ENCODE peak calls at places on chromosome 1, in seven cellular contexts. One of them, this sample, is unnamed.

GRCh38 chr1:246800356-246800755 is 76.1 kb downstream of the SCCPDH start:
- DNase-seq in lower lobe of right lung: no peak
- DNase-seq in adrenal gland: no peak
- DNase-seq in BE2C: no peak
- DNase-seq in PC-3: no peak
- DNase-seq in stomach: no peak
- DNase-seq in epithelial cell of esophagus: no peak
- DNase-seq in this sample: no peak

GRCh38 chr1:169484683-169485426 is 889 bp downstream of the SLC19A2 start:
- DNase-seq in lower lobe of right lung: peak
- DNase-seq in adrenal gland: peak
- DNase-seq in BE2C: peak
- DNase-seq in PC-3: peak
- DNase-seq in stomach: peak
- DNase-seq in epithelial cell of esophagus: peak
- DNase-seq in this sample: no peak

GRCh38 chr1:227917081-227917950 is 30.4 kb downstream of the WNT9A start:
- DNase-seq in lower lobe of right lung: no peak
- DNase-seq in adrenal gland: no peak
- DNase-seq in BE2C: peak
- DNase-seq in PC-3: no peak
- DNase-seq in stomach: no peak
- DNase-seq in epithelial cell of esophagus: no peak
- DNase-seq in this sample: no peak

GRCh38 chr1:248847956-248848561 is 10.0 kb downstream of the ZNF672 start:
- DNase-seq in lower lobe of right lung: no peak
- DNase-seq in adrenal gland: peak
- DNase-seq in BE2C: no peak
- DNase-seq in PC-3: no peak
- DNase-seq in stomach: no peak
- DNase-seq in epithelial cell of esophagus: no peak
- DNase-seq in this sample: no peak

GRCh38 chr1:204286841-204287387 is 72.8 kb downstream of the PLEKHA6 start:
- DNase-seq in lower lobe of right lung: peak
- DNase-seq in adrenal gland: no peak
- DNase-seq in BE2C: no peak
- DNase-seq in PC-3: peak
- DNase-seq in stomach: peak
- DNase-seq in epithelial cell of esophagus: no peak
- DNase-seq in this sample: no peak

GRCh38 chr1:34419662-34420061 is 243.0 kb downstream of the C1orf94 start:
- DNase-seq in lower lobe of right lung: no peak
- DNase-seq in adrenal gland: no peak
- DNase-seq in BE2C: no peak
- DNase-seq in PC-3: no peak
- DNase-seq in stomach: no peak
- DNase-seq in epithelial cell of esophagus: no peak
- DNase-seq in this sample: peak

GRCh38 chr1:228937851-228938247 is 202.6 kb downstream of the RHOU start:
- DNase-seq in lower lobe of right lung: no peak
- DNase-seq in adrenal gland: no peak
- DNase-seq in BE2C: no peak
- DNase-seq in PC-3: no peak
- DNase-seq in stomach: no peak
- DNase-seq in epithelial cell of esophagus: no peak
- DNase-seq in this sample: no peak

GRCh38 chr1:161139765-161140164 is 7.3 kb upstream of the DEDD start:
- DNase-seq in lower lobe of right lung: no peak
- DNase-seq in adrenal gland: peak
- DNase-seq in BE2C: peak
- DNase-seq in PC-3: peak
- DNase-seq in stomach: peak
- DNase-seq in epithelial cell of esophagus: peak
- DNase-seq in this sample: no peak

GRCh38 chr1:151565500-151566189 is 25.5 kb downstream of the TUFT1 start:
- DNase-seq in lower lobe of right lung: no peak
- DNase-seq in adrenal gland: no peak
- DNase-seq in BE2C: no peak
- DNase-seq in PC-3: peak
- DNase-seq in stomach: no peak
- DNase-seq in epithelial cell of esophagus: peak
- DNase-seq in this sample: no peak

GRCh38 chr1:178036090-178036489 is 57.8 kb upstream of the RASAL2 start:
- DNase-seq in lower lobe of right lung: no peak
- DNase-seq in adrenal gland: no peak
- DNase-seq in BE2C: no peak
- DNase-seq in PC-3: no peak
- DNase-seq in stomach: no peak
- DNase-seq in epithelial cell of esophagus: no peak
- DNase-seq in this sample: no peak
- TF ChIP-seq CTCF in lower lobe of right lung: no peak
- TF ChIP-seq CTCF in adrenal gland: no peak
- TF ChIP-seq CTCF in BE2C: no peak
- TF ChIP-seq CTCF in PC-3: no peak
- TF ChIP-seq CTCF in stomach: no peak
- TF ChIP-seq CTCF in epithelial cell of esophagus: no peak
- TF ChIP-seq CTCF in this sample: no peak

GRCh38 chr1:6497867-6498575 is 6.6 kb upstream of the PLEKHG5 start:
- DNase-seq in lower lobe of right lung: no peak
- DNase-seq in adrenal gland: no peak
- DNase-seq in BE2C: no peak
- DNase-seq in PC-3: no peak
- DNase-seq in stomach: no peak
- DNase-seq in epithelial cell of esophagus: no peak
- DNase-seq in this sample: no peak

GRCh38 chr1:6496360-6496704 is 4.9 kb upstream of the PLEKHG5 start:
- DNase-seq in lower lobe of right lung: no peak
- DNase-seq in adrenal gland: no peak
- DNase-seq in BE2C: no peak
- DNase-seq in PC-3: no peak
- DNase-seq in stomach: no peak
- DNase-seq in epithelial cell of esophagus: no peak
- DNase-seq in this sample: no peak

GRCh38 chr1:6495540-6496359 is 4.3 kb upstream of the PLEKHG5 start:
- DNase-seq in lower lobe of right lung: no peak
- DNase-seq in adrenal gland: no peak
- DNase-seq in BE2C: no peak
- DNase-seq in PC-3: no peak
- DNase-seq in stomach: no peak
- DNase-seq in epithelial cell of esophagus: no peak
- DNase-seq in this sample: no peak

GRCh38 chr1:6497215-6497866 is 5.9 kb upstream of the PLEKHG5 start:
- DNase-seq in lower lobe of right lung: no peak
- DNase-seq in adrenal gland: peak
- DNase-seq in BE2C: peak
- DNase-seq in PC-3: peak
- DNase-seq in stomach: peak
- DNase-seq in epithelial cell of esophagus: peak
- DNase-seq in this sample: no peak

GRCh38 chr1:6496890-6497214 is 5.4 kb upstream of the PLEKHG5 start:
- DNase-seq in lower lobe of right lung: no peak
- DNase-seq in adrenal gland: no peak
- DNase-seq in BE2C: no peak
- DNase-seq in PC-3: no peak
- DNase-seq in stomach: no peak
- DNase-seq in epithelial cell of esophagus: no peak
- DNase-seq in this sample: no peak
- H3K4me3 ChIP-seq in lower lobe of right lung: peak
- H3K4me3 ChIP-seq in adrenal gland: no peak
- H3K4me3 ChIP-seq in BE2C: peak
- H3K4me3 ChIP-seq in PC-3: peak
- H3K4me3 ChIP-seq in stomach: peak
- H3K4me3 ChIP-seq in epithelial cell of esophagus: peak
- H3K4me3 ChIP-seq in this sample: peak

GRCh38 chr1:186421446-186421845 is 39.5 kb downstream of the PDC start:
- DNase-seq in lower lobe of right lung: no peak
- DNase-seq in adrenal gland: no peak
- DNase-seq in BE2C: no peak
- DNase-seq in PC-3: no peak
- DNase-seq in stomach: no peak
- DNase-seq in epithelial cell of esophagus: no peak
- DNase-seq in this sample: no peak
- TF ChIP-seq CTCF in lower lobe of right lung: no peak
- TF ChIP-seq CTCF in adrenal gland: no peak
- TF ChIP-seq CTCF in BE2C: no peak
- TF ChIP-seq CTCF in PC-3: no peak
- TF ChIP-seq CTCF in stomach: no peak
- TF ChIP-seq CTCF in epithelial cell of esophagus: no peak
- TF ChIP-seq CTCF in this sample: no peak

DNA sequence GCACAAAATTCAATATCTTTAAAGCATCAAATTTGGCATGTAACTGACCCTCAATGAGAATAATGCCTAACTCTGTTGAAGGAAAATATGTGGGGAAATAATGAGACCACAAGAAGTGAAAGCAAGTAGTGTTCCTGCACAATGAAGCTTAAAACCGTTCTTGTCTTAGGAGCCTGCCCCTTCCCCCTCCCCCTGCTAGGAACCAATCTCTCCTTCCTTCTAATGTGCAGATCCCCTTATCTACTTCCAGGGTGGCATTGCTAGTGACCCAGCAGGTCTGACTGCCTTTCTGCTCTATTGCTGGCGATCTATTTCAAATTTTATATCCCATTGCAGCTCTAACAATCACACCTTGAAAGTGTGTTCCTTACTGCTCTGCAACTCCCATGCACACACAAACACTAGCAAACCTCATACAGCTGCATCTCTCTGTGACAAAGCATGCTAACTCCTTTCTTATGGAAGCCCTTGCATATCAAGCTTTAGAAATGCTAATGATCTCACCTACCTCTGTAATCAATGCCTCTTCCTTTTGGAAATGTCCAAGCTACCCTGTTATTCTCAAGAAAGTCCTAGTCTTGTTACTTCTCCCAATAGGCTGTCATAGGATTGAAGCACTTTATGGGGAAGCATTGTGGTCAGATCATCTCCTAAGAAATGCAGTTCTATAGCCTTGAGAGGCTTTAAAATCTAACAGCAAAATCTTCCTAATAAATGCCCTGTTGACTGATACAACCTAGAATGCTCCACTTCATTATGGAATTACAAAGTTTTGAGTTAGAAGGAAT is 26.5 kb downstream of the BCL9 start:
- DNase-seq in lower lobe of right lung: no peak
- DNase-seq in adrenal gland: no peak
- DNase-seq in BE2C: no peak
- DNase-seq in PC-3: no peak
- DNase-seq in stomach: peak
- DNase-seq in epithelial cell of esophagus: no peak
- DNase-seq in this sample: no peak
- H3K4me3 ChIP-seq in lower lobe of right lung: no peak
- H3K4me3 ChIP-seq in adrenal gland: no peak
- H3K4me3 ChIP-seq in BE2C: no peak
- H3K4me3 ChIP-seq in PC-3: no peak
- H3K4me3 ChIP-seq in stomach: no peak
- H3K4me3 ChIP-seq in epithelial cell of esophagus: no peak
- H3K4me3 ChIP-seq in this sample: no peak

GRCh38 chr1:173915596-173915995 is 1.5 kb downstream of the SERPINC1 start:
- DNase-seq in lower lobe of right lung: no peak
- DNase-seq in adrenal gland: no peak
- DNase-seq in BE2C: no peak
- DNase-seq in PC-3: no peak
- DNase-seq in stomach: no peak
- DNase-seq in epithelial cell of esophagus: no peak
- DNase-seq in this sample: no peak
- TF ChIP-seq CTCF in lower lobe of right lung: no peak
- TF ChIP-seq CTCF in adrenal gland: no peak
- TF ChIP-seq CTCF in BE2C: no peak
- TF ChIP-seq CTCF in PC-3: no peak
- TF ChIP-seq CTCF in stomach: no peak
- TF ChIP-seq CTCF in epithelial cell of esophagus: no peak
- TF ChIP-seq CTCF in this sample: no peak

GRCh38 chr1:115976900-115977480 is 677 bp downstream of the SLC22A15 start:
- DNase-seq in lower lobe of right lung: no peak
- DNase-seq in adrenal gland: no peak
- DNase-seq in BE2C: no peak
- DNase-seq in PC-3: peak
- DNase-seq in stomach: no peak
- DNase-seq in epithelial cell of esophagus: peak
- DNase-seq in this sample: no peak
- H3K4me3 ChIP-seq in lower lobe of right lung: peak
- H3K4me3 ChIP-seq in adrenal gland: no peak
- H3K4me3 ChIP-seq in BE2C: no peak
- H3K4me3 ChIP-seq in PC-3: peak
- H3K4me3 ChIP-seq in stomach: peak
- H3K4me3 ChIP-seq in epithelial cell of esophagus: peak
- H3K4me3 ChIP-seq in this sample: peak

DNA sequence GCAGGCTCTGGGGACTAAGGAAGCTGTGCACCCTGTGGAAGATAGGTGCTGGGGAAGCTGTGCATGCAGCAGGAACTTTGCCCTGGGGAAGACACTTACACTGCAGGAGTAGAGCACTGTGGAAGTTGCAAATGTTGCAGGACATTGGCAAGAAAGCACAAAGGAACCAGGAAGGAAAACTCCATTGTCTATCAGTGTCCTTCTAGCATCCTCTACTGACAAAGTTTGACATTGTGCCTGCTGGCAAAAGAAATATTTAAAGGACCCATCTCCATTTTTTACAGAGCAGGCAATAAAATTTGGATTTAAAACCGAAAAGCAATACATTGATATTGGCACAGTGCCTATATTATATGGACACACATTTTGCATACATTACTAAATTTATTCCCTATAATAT is 394.1 kb downstream of the PBX1 start:
- DNase-seq in lower lobe of right lung: no peak
- DNase-seq in adrenal gland: no peak
- DNase-seq in BE2C: no peak
- DNase-seq in PC-3: no peak
- DNase-seq in stomach: no peak
- DNase-seq in epithelial cell of esophagus: no peak
- DNase-seq in this sample: no peak
- TF ChIP-seq CTCF in lower lobe of right lung: peak
- TF ChIP-seq CTCF in adrenal gland: no peak
- TF ChIP-seq CTCF in BE2C: no peak
- TF ChIP-seq CTCF in PC-3: peak
- TF ChIP-seq CTCF in stomach: no peak
- TF ChIP-seq CTCF in epithelial cell of esophagus: peak
- TF ChIP-seq CTCF in this sample: no peak

This sample was measured in HFF-Myc.